ENCODE peak calls at places on chromosomes 11 and 22, in five cellular contexts. P is NCI-H187, H is HFFc6, E is adrenal gland, B is fibroblast of villous mesenchyme. N is an unnamed sample.

GRCh38 chr11:64753019-64753379 is 6.8 kb downstream of the PYGM start:
- DNase-seq in P (no peak), B (no peak), H (no peak), E (no peak), N (no peak)

GRCh38 chr11:29224739-29225384 is 792.0 kb downstream of the KCNA4 start:
- DNase-seq in H (no peak), E (no peak), P (no peak), B (no peak), N (no peak)

GRCh38 chr11:74571062-74571399 is 21.4 kb upstream of the POLD3 start:
- DNase-seq in P (no peak), H (no peak), B (no peak), E (no peak), N (no peak)

GRCh38 chr22:40400173-40400572 is 29.8 kb downstream of the SGSM3 start:
- DNase-seq in E (no peak), P (no peak), H (no peak), B (peak), N (no peak)

GRCh38 chr11:124551189-124551588 is 7.7 kb upstream of the OR8B12 start:
- DNase-seq in B (no peak), E (no peak), P (no peak), H (no peak), N (no peak)

GRCh38 chr11:59088164-59088563 is 2.1 kb downstream of the GLYATL1B start:
- DNase-seq in P (no peak), H (no peak), B (no peak), E (no peak), N (no peak)

GRCh38 chr22:24106385-24107381 is 74.6 kb upstream of the SUSD2 start:
- DNase-seq in P (no peak), H (no peak), B (no peak), E (peak), N (no peak)

GRCh38 chr22:38243007-38243775 is 29.6 kb downstream of the TMEM184B start:
- DNase-seq in E (no peak), H (no peak), B (peak), P (peak), N (peak)

GRCh38 chr22:39170825-39171622 is 18.5 kb upstream of the CBX7 start:
- DNase-seq in B (peak), H (peak), E (peak), P (peak), N (no peak)

GRCh38 chr11:86365566-86365965 is 9.1 kb upstream of the CCDC81 start:
- DNase-seq in H (peak), E (no peak), B (peak), P (no peak), N (no peak)

GRCh38 chr11:93248602-93249001 is 50.8 kb upstream of the SLC36A4 start:
- DNase-seq in P (no peak), B (peak), H (peak), E (no peak), N (no peak)

GRCh38 chr11:103619938-103620337 is 416.5 kb upstream of the DDI1 start:
- DNase-seq in E (no peak), P (no peak), B (no peak), H (no peak), N (no peak)

GRCh38 chr11:613369-613968 is 2.3 kb downstream of the IRF7 start:
- DNase-seq in B (peak), E (no peak), H (no peak), P (peak), N (no peak)

GRCh38 chr11:10862446-10862845 is 4.6 kb upstream of the ZBED5 start:
- DNase-seq in B (no peak), P (no peak), E (no peak), H (no peak), N (no peak)

GRCh38 chr11:117767071-117767470 is 29.9 kb downstream of the DSCAML1 start:
- DNase-seq in E (no peak), H (no peak), P (no peak), B (no peak), N (no peak)

GRCh38 chr11:67705264-67705663 is 30.8 kb upstream of the ALDH3B2 start:
- DNase-seq in B (no peak), E (no peak), H (no peak), P (no peak), N (no peak)

GRCh38 chr11:125871391-125872137 is 15.9 kb upstream of the HYLS1 start:
- DNase-seq in H (peak), P (peak), B (peak), E (no peak), N (no peak)

GRCh38 chr11:1548221-1549070 is 23.6 kb downstream of the DUSP8 start:
- DNase-seq in H (peak), E (peak), P (peak), B (peak), N (no peak)

GRCh38 chr11:128809128-128809527 is 58.0 kb downstream of the KCNJ1 start:
- DNase-seq in E (no peak), B (no peak), P (no peak), H (no peak), N (no peak)

GRCh38 chr11:72354356-72355115 is 79.8 kb downstream of the CLPB start:
- DNase-seq in E (no peak), H (peak), P (no peak), B (no peak), N (no peak)

GRCh38 chr11:8814209-8814922 is 96.6 kb upstream of the AKIP1 start:
- DNase-seq in E (no peak), P (peak), H (peak), B (peak), N (no peak)

GRCh38 chr11:85855341-85855656 is at the start of gene CCDC83:
- DNase-seq in P (no peak), H (no peak), B (no peak), E (no peak), N (no peak)

GRCh38 chr11:92324890-92325289 is 100.3 kb downstream of the FAT3 start:
- DNase-seq in P (peak), E (no peak), B (no peak), H (no peak), N (no peak)

N was measured in NCI-H1436 treated with DMSO at 0.1 percent for 48 hours.